ENCODE peak calls at places on chromosomes 16 and 17, in eight cellular contexts. A is NCI-H2081 treated with DMSO at 0.1 percent for 48 hours, M is C1 segment of cervical spinal cord, S is kidney tubule cell, R is anterior cingulate cortex, J is fibroblast of lung, N is NCI-H1436, C is GM18507. Q is an unnamed sample.

GRCh38 chr16:68800257-68800875 is 43.0 kb upstream of the TANGO6 start:
- DNase-seq in A (no peak), M (no peak), S (peak), R (peak), J (peak), N (peak), C (peak), Q (no peak)

GRCh38 chr17:74241434-74241833 is 28.1 kb downstream of the TTYH2 start:
- DNase-seq in A (no peak), M (no peak), S (no peak), R (peak), J (no peak), N (no peak), C (no peak), Q (no peak)

GRCh38 chr16:48961546-48961945 is 320.1 kb downstream of the CBLN1 start:
- DNase-seq in A (no peak), M (no peak), S (no peak), R (no peak), J (peak), N (no peak), C (no peak), Q (no peak)

GRCh38 chr16:85430523-85431381 is 182.4 kb upstream of the GSE1 start:
- DNase-seq in A (no peak), M (no peak), S (no peak), R (no peak), J (no peak), N (no peak), C (no peak), Q (no peak)

GRCh38 chr17:68020451-68020779 is 15.1 kb upstream of the KPNA2 start:
- DNase-seq in A (no peak), M (no peak), S (no peak), R (no peak), J (no peak), N (no peak), C (no peak), Q (no peak)

GRCh38 chr17:77842906-77843249 is 115.6 kb upstream of the TNRC6C start:
- DNase-seq in A (no peak), M (no peak), S (no peak), R (no peak), J (no peak), N (no peak), C (no peak), Q (no peak)

GRCh38 chr17:78127240-78127887 is 1.2 kb downstream of the TMC6 start:
- DNase-seq in A (no peak), M (no peak), S (peak), R (peak), J (no peak), N (no peak), C (no peak), Q (no peak)

GRCh38 chr17:28925912-28926365 is 23.1 kb upstream of the DHRS13 start:
- DNase-seq in A (no peak), M (no peak), S (peak), R (no peak), J (peak), N (no peak), C (no peak), Q (no peak)

GRCh38 chr16:47726031-47726675 is 265.0 kb downstream of the PHKB start:
- DNase-seq in A (no peak), M (no peak), S (no peak), R (no peak), J (no peak), N (no peak), C (no peak), Q (no peak)

GRCh38 chr17:40517981-40518380 is 16.6 kb upstream of the TNS4 start:
- DNase-seq in A (no peak), M (no peak), S (no peak), R (no peak), J (no peak), N (no peak), C (no peak), Q (peak)

GRCh38 chr16:3106205-3106928 is 6.0 kb upstream of the ZNF205 start:
- DNase-seq in A (peak), M (peak), S (peak), R (peak), J (peak), N (peak), C (peak), Q (peak)

GRCh38 chr16:4038448-4038847 is 77.8 kb downstream of the ADCY9 start:
- DNase-seq in A (no peak), M (no peak), S (no peak), R (no peak), J (no peak), N (no peak), C (no peak), Q (no peak)

Q was measured in tibial artery.